ENCODE peak calls at places on chromosomes 6 and 20, in nine cellular contexts. Z is neural crest cell, J is GM23248, O is NAMALWA, B is hippocampal formation, L is astrocyte of the cerebellum, W is GM06990, P is stomach, X is AG20443. H is an unnamed sample.

GRCh38 chr20:13259921-13260320 is 38.8 kb downstream of the ISM1 start:
- DNase-seq in Z (no peak), J (no peak), O (no peak), B (no peak), L (no peak), W (no peak), P (no peak), X (no peak), H (no peak)

GRCh38 chr6:53979468-53980067 is 131.7 kb upstream of the MLIP start:
- DNase-seq in Z (peak), J (peak), O (peak), B (no peak), L (no peak), W (no peak), P (no peak), X (peak), H (no peak)

GRCh38 chr20:58634121-58634817 is 16.8 kb upstream of the STX16 start:
- DNase-seq in Z (no peak), J (no peak), O (no peak), B (no peak), L (no peak), W (no peak), P (no peak), X (no peak), H (no peak)

GRCh38 chr6:136593748-136594490 is 43.7 kb upstream of the MAP7 start:
- DNase-seq in Z (no peak), J (peak), O (peak), B (peak), L (peak), W (peak), P (peak), X (peak), H (no peak)

GRCh38 chr20:37343212-37343993 is 2.5 kb upstream of the SRC start:
- DNase-seq in Z (no peak), J (no peak), O (no peak), B (no peak), L (no peak), W (no peak), P (peak), X (no peak), H (no peak)

GRCh38 chr6:26295691-26296555 is 69.1 kb upstream of the BTN3A2 start:
- DNase-seq in Z (no peak), J (peak), O (no peak), B (no peak), L (no peak), W (no peak), P (peak), X (peak), H (no peak)

GRCh38 chr6:119349041-119349340 is 570 bp downstream of the MAN1A1 start:
- DNase-seq in Z (peak), J (peak), O (no peak), B (no peak), L (no peak), W (no peak), P (peak), X (peak), H (no peak)

GRCh38 chr6:46290435-46290834 is 119.7 kb upstream of the ENPP5 start:
- DNase-seq in Z (no peak), J (no peak), O (no peak), B (no peak), L (no peak), W (no peak), P (no peak), X (no peak), H (no peak)

GRCh38 chr6:13425971-13426931 is 61.1 kb downstream of the GFOD1 start:
- DNase-seq in Z (no peak), J (peak), O (no peak), B (no peak), L (no peak), W (peak), P (no peak), X (peak), H (peak)

GRCh38 chr20:58032599-58032998 is 195.9 kb downstream of the ANKRD60 start:
- DNase-seq in Z (no peak), J (no peak), O (no peak), B (no peak), L (no peak), W (no peak), P (no peak), X (no peak), H (no peak)

GRCh38 chr20:56932575-56933330 is 303.6 kb downstream of the TFAP2C start:
- DNase-seq in Z (no peak), J (no peak), O (no peak), B (no peak), L (no peak), W (no peak), P (no peak), X (no peak), H (no peak)

GRCh38 chr6:36545767-36546663 is 1.3 kb downstream of the STK38 start:
- DNase-seq in Z (no peak), J (peak), O (peak), B (peak), L (no peak), W (no peak), P (no peak), X (no peak), H (no peak)

GRCh38 chr20:13336308-13337089 is 115.4 kb downstream of the ISM1 start:
- DNase-seq in Z (no peak), J (peak), O (no peak), B (no peak), L (no peak), W (no peak), P (no peak), X (peak), H (no peak)

GRCh38 chr6:169070506-169071176 is 183.0 kb downstream of the THBS2 start:
- DNase-seq in Z (no peak), J (peak), O (no peak), B (no peak), L (peak), W (no peak), P (peak), X (peak), H (peak)

GRCh38 chr20:18003897-18004296 is 35.1 kb downstream of the MGME1 start:
- DNase-seq in Z (no peak), J (no peak), O (no peak), B (no peak), L (no peak), W (peak), P (no peak), X (no peak), H (no peak)

GRCh38 chr20:32271620-32272019 is 5.8 kb upstream of the KIF3B start:
- DNase-seq in Z (no peak), J (no peak), O (no peak), B (no peak), L (no peak), W (no peak), P (no peak), X (no peak), H (no peak)

GRCh38 chr6:31383149-31383548 is 20.2 kb upstream of the MICA start:
- DNase-seq in Z (no peak), J (peak), O (no peak), B (no peak), L (no peak), W (no peak), P (no peak), X (peak), H (no peak)

GRCh38 chr6:126955621-126956020 is 162.8 kb upstream of the RSPO3 start:
- DNase-seq in Z (no peak), J (no peak), O (no peak), B (no peak), L (no peak), W (no peak), P (no peak), X (no peak), H (no peak)

GRCh38 chr6:97053643-97054411 is 129.3 kb downstream of the KLHL32 start:
- DNase-seq in Z (no peak), J (peak), O (peak), B (no peak), L (peak), W (no peak), P (no peak), X (no peak), H (no peak)

GRCh38 chr6:9623985-9624384 is 790.9 kb downstream of the TFAP2A start:
- DNase-seq in Z (no peak), J (peak), O (no peak), B (no peak), L (no peak), W (no peak), P (no peak), X (peak), H (no peak)

GRCh38 chr6:142518761-142519160 is 217.0 kb downstream of the ADGRG6 start:
- DNase-seq in Z (no peak), J (no peak), O (no peak), B (no peak), L (no peak), W (no peak), P (no peak), X (no peak), H (no peak)

GRCh38 chr6:96520851-96521115 is 823 bp upstream of the UFL1 start:
- DNase-seq in Z (no peak), J (peak), O (peak), B (no peak), L (no peak), W (no peak), P (no peak), X (no peak), H (no peak)

GRCh38 chr6:13453771-13454251 is 33.6 kb downstream of the GFOD1 start:
- DNase-seq in Z (no peak), J (peak), O (no peak), B (no peak), L (no peak), W (peak), P (no peak), X (no peak), H (no peak)

GRCh38 chr20:54619181-54619580 is 143.8 kb downstream of the DOK5 start:
- DNase-seq in Z (no peak), J (no peak), O (no peak), B (no peak), L (no peak), W (no peak), P (no peak), X (no peak), H (no peak)

H was measured in tibial artery.